ENCODE peak calls at places on chromosome 4, in four cellular contexts. Z is A549; L is naive thymus-derived CD4-positive, alpha-beta T cell; Y is cardiac muscle cell. Q is an unnamed sample. For H3K4me1, the result is how much of the 10 kb centered on the place peaks cover.

GRCh38 chr4:70471897-70472296 is at the start of gene MUC7:
- DNase-seq in Y (no peak), L (no peak), Z (no peak), Q (no peak)

GRCh38 chr4:8547108-8547911 is 32.9 kb upstream of the GPR78 start:
- DNase-seq in Y (peak), Z (peak), L (no peak), Q (no peak)

GRCh38 chr4:48575964-48576363 is 85.9 kb downstream of the ZAR1 start:
- DNase-seq in Y (peak), L (no peak), Z (no peak), Q (no peak)

GRCh38 chr4:182738283-182739047 is 178.7 kb downstream of the DCTD start:
- DNase-seq in L (no peak), Y (no peak), Z (no peak), Q (no peak)

GRCh38 chr4:122329876-122330595 is 48.8 kb upstream of the ADAD1 start:
- DNase-seq in Y (peak), L (no peak), Z (no peak), Q (no peak)

GRCh38 chr4:138405934-138406567 is 163.9 kb upstream of the SLC7A11 start:
- DNase-seq in Y (peak), L (no peak), Z (no peak), Q (no peak)

GRCh38 chr4:76764251-76764650 is 133.7 kb downstream of the SOWAHB start:
- DNase-seq in L (no peak), Z (no peak), Y (peak), Q (no peak)

GRCh38 chr4:124931050-124931449 is 218.5 kb upstream of the ANKRD50 start:
- DNase-seq in Y (peak), L (no peak), Z (no peak), Q (no peak)

GRCh38 chr4:74446193-74446868 is 1.4 kb downstream of the AREG start:
- DNase-seq in L (no peak), Y (peak), Z (no peak), Q (no peak)

GRCh38 chr4:7981738-7982394 is 42.2 kb upstream of the AFAP1 start:
- DNase-seq in Z (no peak), Y (no peak), L (no peak), Q (peak)

GRCh38 chr4:98482847-98483806 is 175.3 kb downstream of the TSPAN5 start:
- DNase-seq in Z (peak), L (no peak), Y (no peak), Q (no peak)

GRCh38 chr4:98481167-98481566 is 177.2 kb downstream of the TSPAN5 start:
- DNase-seq in Y (no peak), Z (no peak), L (no peak), Q (no peak)

GRCh38 chr4:98482503-98482846 is 175.9 kb downstream of the TSPAN5 start:
- DNase-seq in Y (no peak), L (no peak), Z (no peak), Q (no peak)

GRCh38 chr4:98485816-98486355 is 172.5 kb downstream of the TSPAN5 start:
- DNase-seq in L (no peak), Y (no peak), Z (no peak), Q (no peak)

GRCh38 chr4:98484031-98484430 is 174.4 kb downstream of the TSPAN5 start:
- DNase-seq in Z (peak), Y (no peak), L (no peak), Q (no peak)
- H3K4me1 ChIP-seq in Z (under half), Y (under half), L (under half), Q (under half)

GRCh38 chr4:140238353-140239041 is 84.5 kb upstream of the MAML3 start:
- DNase-seq in Y (peak), L (no peak), Z (no peak), Q (peak)
- H3K4me1 ChIP-seq in Y (under half), L (under half), Z (under half), Q (under half)

GRCh38 chr4:153486281-153487151 is 20.4 kb downstream of the TMEM131L start:
- DNase-seq in L (no peak), Z (peak), Y (peak), Q (peak)
- H3K4me1 ChIP-seq in L (half or more), Z (under half), Y (under half), Q (under half)

GRCh38 chr4:150150545-150151156 is 72.4 kb downstream of the DCLK2 start:
- DNase-seq in Z (no peak), Y (no peak), L (no peak), Q (no peak)

GRCh38 chr4:150158041-150158440 is 79.8 kb downstream of the DCLK2 start:
- DNase-seq in L (no peak), Z (no peak), Y (no peak), Q (no peak)

GRCh38 chr4:150156543-150156942 is 78.3 kb downstream of the DCLK2 start:
- DNase-seq in L (no peak), Z (no peak), Y (no peak), Q (no peak)

GRCh38 chr4:150152764-150153163 is 74.5 kb downstream of the DCLK2 start:
- DNase-seq in Z (peak), Y (peak), L (no peak), Q (no peak)

GRCh38 chr4:150155391-150155790 is 77.1 kb downstream of the DCLK2 start:
- DNase-seq in L (no peak), Z (no peak), Y (no peak), Q (no peak)
- H3K4me1 ChIP-seq in L (under half), Z (under half), Y (under half), Q (under half)

GRCh38 chr4:118288097-118288496 is 64.7 kb downstream of the PRSS12 start:
- DNase-seq in Z (no peak), L (no peak), Y (no peak), Q (no peak)

GRCh38 chr4:118286685-118287084 is 66.1 kb downstream of the PRSS12 start:
- DNase-seq in Z (no peak), L (no peak), Y (no peak), Q (no peak)

GRCh38 chr4:118285931-118286330 is 66.9 kb downstream of the PRSS12 start:
- DNase-seq in Z (no peak), Y (no peak), L (no peak), Q (no peak)

GRCh38 chr4:118289794-118290193 is 63.0 kb downstream of the PRSS12 start:
- DNase-seq in L (no peak), Y (no peak), Z (no peak), Q (no peak)

DNA sequence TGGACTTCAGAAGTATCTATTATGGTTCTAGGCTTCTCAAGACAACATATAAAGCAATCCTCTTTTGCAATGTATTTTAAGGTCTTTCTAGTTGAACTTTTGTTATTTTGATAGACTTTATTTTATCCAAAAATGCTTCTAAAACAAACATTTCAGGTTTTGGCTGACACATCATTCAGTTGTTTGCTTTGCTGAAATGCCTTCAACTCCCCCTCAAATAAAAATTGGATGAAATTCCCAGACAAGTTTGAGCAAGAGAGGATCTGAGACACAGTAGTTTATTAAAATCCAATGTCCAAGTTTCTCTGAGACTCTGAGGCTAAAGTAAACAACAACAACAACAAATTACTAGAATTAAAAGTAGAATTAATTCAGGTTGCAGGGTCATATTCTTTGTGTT is 65.1 kb downstream of the PRSS12 start:
- DNase-seq in Z (no peak), Y (no peak), L (no peak), Q (no peak)
- H3K4me1 ChIP-seq in Z (under half), Y (under half), L (under half), Q (under half)

GRCh38 chr4:57104706-57105560 is 5.3 kb downstream of the IGFBP7 start:
- DNase-seq in Z (no peak), Y (peak), L (no peak), Q (no peak)
- H3K4me1 ChIP-seq in Z (half or more), Y (under half), L (under half), Q (under half)

DNA sequence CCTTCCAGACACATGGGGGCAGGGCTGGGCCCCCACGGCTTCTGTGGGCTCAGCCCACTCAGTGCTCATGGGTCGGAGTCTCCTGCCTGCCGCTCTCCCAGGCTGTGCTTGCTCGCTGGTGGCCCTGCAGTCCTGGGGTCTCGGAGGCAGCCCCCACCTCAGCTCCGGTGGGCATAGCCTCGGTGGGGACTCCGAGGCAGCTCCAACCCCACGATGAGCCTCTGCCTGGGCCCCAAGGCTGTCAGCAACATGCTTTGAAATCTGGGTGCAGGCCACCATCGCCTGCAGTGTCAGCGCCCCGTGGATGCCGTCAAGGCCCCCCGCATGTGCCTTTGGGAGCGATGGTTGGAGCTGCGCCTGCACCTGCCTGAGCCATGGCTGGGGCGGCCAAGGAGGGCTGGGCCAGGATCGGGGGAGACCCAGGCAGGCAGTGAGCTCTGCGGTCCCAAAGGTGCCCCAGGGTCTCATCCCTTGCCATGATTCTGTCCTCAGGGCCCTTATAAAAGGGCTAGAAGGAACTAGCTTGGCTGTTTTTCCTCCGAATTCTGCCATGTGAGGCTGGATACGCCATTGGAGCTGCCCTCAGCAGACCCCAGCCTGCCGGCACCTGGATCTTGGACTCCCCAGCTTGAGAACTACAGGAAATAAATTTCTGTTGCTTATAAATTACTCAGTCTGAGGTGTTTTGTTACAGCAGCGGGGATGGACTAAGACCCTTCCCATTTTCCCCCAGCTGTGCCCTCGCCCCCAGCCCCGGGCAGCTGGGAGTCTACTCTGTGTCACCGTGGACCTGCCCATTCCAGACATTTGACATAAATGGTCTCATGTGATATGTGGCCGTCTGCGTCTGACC is 30.4 kb upstream of the SPON2 start:
- DNase-seq in L (no peak), Z (no peak), Y (no peak), Q (peak)
- H3K4me1 ChIP-seq in L (half or more), Z (under half), Y (under half), Q (half or more)

DNA sequence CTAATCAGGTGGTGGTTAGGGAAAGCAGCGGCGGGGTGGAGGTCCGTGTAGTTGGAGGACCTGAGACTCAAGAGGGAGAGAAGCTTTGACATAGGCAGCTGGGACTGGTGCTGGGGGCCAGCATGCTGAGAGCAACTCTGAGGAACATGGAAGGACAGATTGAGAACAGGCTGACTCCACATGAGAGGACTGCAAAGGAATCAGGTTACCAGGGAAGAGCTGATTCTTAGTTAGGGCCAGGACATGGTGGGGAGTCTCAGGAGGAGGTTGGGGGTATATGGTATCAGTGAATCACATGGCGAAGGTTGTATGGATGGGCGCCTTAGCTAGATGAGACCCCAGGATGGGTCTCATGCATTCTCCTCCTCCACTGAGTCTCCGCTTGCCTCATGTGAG is 264.0 kb upstream of the BOD1L1 start:
- DNase-seq in Y (no peak), Z (no peak), L (no peak), Q (no peak)
- H3K4me1 ChIP-seq in Y (under half), Z (half or more), L (under half), Q (under half)

GRCh38 chr4:2695661-2696060 is 60.5 kb downstream of the TNIP2 start:
- DNase-seq in Y (no peak), Z (no peak), L (no peak), Q (no peak)
- H3K4me1 ChIP-seq in Y (under half), Z (under half), L (under half), Q (under half)